ENCODE peak calls at places on chromosomes 5 and 9, in ten cellular contexts. S is NCI-H774, P is lower lobe of right lung, J is A549, K is COLO829, L is Calu3, N is PC-3, Q is HCEC 1CT, M is fibroblast of villous mesenchyme, A is caudate nucleus. B is an unnamed sample.
A peak's percentile ranks its signal among the peaks of the same experiment; 100 is the strongest.

GRCh38 chr5:176844706-176845391 is 34.5 kb downstream of the UNC5A start:
- DNase-seq in Q (no peak), K (no peak), N (peak; percentile 66), L (no peak), A (no peak), M (no peak), J (no peak), P (no peak), S (no peak), B (no peak)

GRCh38 chr9:83472764-83473163 is 65.4 kb downstream of the FRMD3 start:
- DNase-seq in Q (no peak), A (no peak), K (no peak), P (peak; percentile 50), N (no peak), J (no peak), M (no peak), S (no peak), L (no peak), B (no peak)

GRCh38 chr5:14714706-14715105 is 50.2 kb downstream of the OTULIN start:
- DNase-seq in K (no peak), M (no peak), L (no peak), A (no peak), P (no peak), J (no peak), S (no peak), Q (no peak), N (peak; percentile 30), B (no peak)

GRCh38 chr5:134920848-134921575 is 16.1 kb downstream of the PCBD2 start:
- DNase-seq in K (no peak), Q (no peak), N (no peak), J (no peak), M (no peak), A (no peak), P (no peak), L (no peak), S (no peak), B (no peak)

GRCh38 chr5:74340476-74340875 is 300.1 kb downstream of the ENC1 start:
- DNase-seq in M (no peak), K (no peak), L (no peak), S (no peak), Q (no peak), P (no peak), A (no peak), N (no peak), J (no peak), B (no peak)

GRCh38 chr9:18260527-18260926 is 213.4 kb upstream of the ADAMTSL1 start:
- DNase-seq in M (peak; percentile 50), A (no peak), N (peak; percentile 61), P (no peak), K (no peak), Q (no peak), S (peak; percentile 55), L (no peak), J (no peak), B (no peak)

GRCh38 chr5:1519631-1520141 is 4.1 kb downstream of the LPCAT1 start:
- DNase-seq in A (no peak), P (no peak), K (no peak), L (no peak), M (no peak), S (no peak), J (no peak), Q (no peak), N (no peak), B (no peak)

GRCh38 chr9:93659044-93659836 is 82.9 kb downstream of the PHF2 start:
- DNase-seq in M (no peak), P (peak; percentile 24), K (no peak), Q (no peak), A (no peak), N (no peak), J (no peak), S (no peak), L (no peak), B (no peak)

GRCh38 chr5:170795154-170795553 is 11.6 kb downstream of the GABRP start:
- DNase-seq in Q (no peak), L (no peak), P (no peak), A (no peak), K (no peak), M (no peak), J (no peak), N (no peak), S (no peak), B (no peak)

GRCh38 chr9:123929177-123929869 is 603 bp downstream of the DENND1A start:
- DNase-seq in M (no peak), Q (no peak), N (no peak), A (no peak), P (peak; percentile 48), K (no peak), S (no peak), J (no peak), L (peak; percentile 5), B (no peak)

GRCh38 chr9:97752274-97752673 is 55.1 kb upstream of the XPA start:
- DNase-seq in J (no peak), N (no peak), Q (no peak), M (no peak), S (no peak), P (no peak), K (no peak), A (no peak), L (no peak), B (no peak)

GRCh38 chr9:127915801-127916664 is 808 bp downstream of the ST6GALNAC4 start:
- DNase-seq in Q (no peak), S (peak; percentile 39), A (no peak), M (no peak), L (no peak), K (no peak), N (no peak), J (no peak), P (peak; percentile 49), B (no peak)

GRCh38 chr9:126676685-126677143 is 63.0 kb downstream of the LMX1B start:
- DNase-seq in J (no peak), Q (no peak), A (no peak), N (no peak), M (no peak), P (no peak), K (no peak), S (no peak), L (no peak), B (no peak)

GRCh38 chr5:80284720-80285119 is 28.9 kb upstream of the SERINC5 start:
- DNase-seq in J (no peak), M (no peak), S (no peak), K (no peak), A (no peak), P (no peak), L (no peak), Q (no peak), N (no peak), B (no peak)

GRCh38 chr5:116896001-116896400 is 321.4 kb upstream of the SEMA6A start:
- DNase-seq in A (no peak), Q (no peak), L (no peak), K (no peak), M (no peak), J (no peak), N (no peak), S (no peak), P (no peak), B (no peak)

GRCh38 chr5:180918380-180918779 is 19.4 kb downstream of the BTNL8 start:
- DNase-seq in A (no peak), M (no peak), Q (no peak), K (no peak), J (no peak), L (no peak), P (no peak), N (peak; percentile 46), S (no peak), B (no peak)

GRCh38 chr5:119873611-119874010 is 244.3 kb downstream of the FAM170A start:
- DNase-seq in A (no peak), S (no peak), J (no peak), N (no peak), L (no peak), M (no peak), P (no peak), Q (no peak), K (no peak), B (no peak)

GRCh38 chr5:1755321-1755949 is 44.2 kb downstream of the MRPL36 start:
- DNase-seq in M (no peak), L (no peak), P (peak; percentile 23), A (no peak), Q (no peak), N (no peak), S (no peak), J (no peak), K (no peak), B (no peak)

GRCh38 chr9:130766031-130766903 is 68.8 kb upstream of the ABL1 start:
- DNase-seq in M (no peak), L (no peak), N (no peak), Q (no peak), P (no peak), J (no peak), S (no peak), K (peak; percentile 70), A (no peak), B (no peak)

GRCh38 chr9:115730845-115731244 is 422.7 kb upstream of the PAPPA start:
- DNase-seq in P (no peak), Q (no peak), A (no peak), M (no peak), J (no peak), K (no peak), N (no peak), L (no peak), S (no peak), B (no peak)

GRCh38 chr5:135478938-135479337 is 26.8 kb upstream of the TIFAB start:
- DNase-seq in S (peak; percentile 2), Q (no peak), J (no peak), M (no peak), K (no peak), N (no peak), A (no peak), P (no peak), L (no peak), B (no peak)

GRCh38 chr5:43855418-43855817 is 252.4 kb downstream of the NNT start:
- DNase-seq in S (no peak), N (no peak), M (peak; percentile 3), Q (no peak), K (no peak), L (no peak), A (no peak), J (no peak), P (no peak), B (no peak)

GRCh38 chr9:93937193-93937592 is 18.0 kb downstream of the BARX1 start:
- DNase-seq in J (no peak), K (no peak), N (no peak), M (no peak), A (no peak), Q (no peak), S (no peak), P (no peak), L (no peak), B (no peak)

GRCh38 chr9:16367605-16368424 is 502.7 kb downstream of the BNC2 start:
- DNase-seq in P (no peak), L (no peak), S (no peak), N (peak; percentile 78), K (peak; percentile 31), M (no peak), J (no peak), Q (peak; percentile 58), A (no peak), B (no peak)

GRCh38 chr9:23829580-23830458 is 3.8 kb upstream of the ELAVL2 start:
- DNase-seq in S (no peak), M (peak; percentile 9), J (no peak), Q (no peak), L (peak; percentile 1), A (no peak), P (no peak), N (peak; percentile 54), K (no peak), B (no peak)

GRCh38 chr5:92991681-92992472 is 589.1 kb downstream of the NR2F1-AS1 start:
- DNase-seq in Q (no peak), N (peak; percentile 20), M (peak; percentile 25), S (no peak), K (no peak), J (no peak), A (no peak), L (no peak), P (no peak), B (no peak)

GRCh38 chr9:33964369-33964768 is 84.3 kb downstream of the UBAP2 start:
- DNase-seq in L (no peak), K (no peak), S (no peak), Q (no peak), A (no peak), M (no peak), J (no peak), P (no peak), N (no peak), B (no peak)

GRCh38 chr9:23825143-23825531 is 903 bp downstream of the ELAVL2 start:
- DNase-seq in M (no peak), P (no peak), K (no peak), N (no peak), A (no peak), L (no peak), Q (no peak), S (peak; percentile 15), J (no peak), B (no peak)

B was measured in effector memory CD4-positive, alpha-beta T cell.